ENCODE peak calls at places on chromosomes 12 and 14, in five cellular contexts. U is AG08395, L is D721Med, P is NCI-H1694, H is AG04450. D is an unnamed sample.

GRCh38 chr12:55721601-55722213 is 1.5 kb downstream of the RDH5 start:
- DNase-seq in U (no peak), L (no peak), P (no peak), H (no peak), D (no peak)

GRCh38 chr12:6592087-6592486 is 15.1 kb downstream of the CHD4 start:
- DNase-seq in U (no peak), L (no peak), P (no peak), H (no peak), D (no peak)

GRCh38 chr12:3445127-3445978 is 45.6 kb upstream of the PRMT8 start:
- DNase-seq in U (no peak), L (no peak), P (no peak), H (no peak), D (no peak)

GRCh38 chr12:111166779-111167540 is 201.9 kb downstream of the PHETA1 start:
- DNase-seq in U (no peak), L (no peak), P (peak; percentile 44), H (no peak), D (no peak)

GRCh38 chr12:7081037-7081436 is 11.2 kb downstream of the C1R start:
- DNase-seq in U (no peak), L (no peak), P (no peak), H (no peak), D (no peak)

GRCh38 chr12:78864483-78865296 is at the start of gene SYT1:
- DNase-seq in U (peak; percentile 84), L (peak; percentile 62), P (peak; percentile 92), H (peak; percentile 65), D (peak; percentile 91)

GRCh38 chr12:39476894-39477293 is 34.0 kb upstream of the KIF21A start:
- DNase-seq in U (no peak), L (no peak), P (no peak), H (no peak), D (no peak)

GRCh38 chr12:76519538-76519937 is 40.0 kb downstream of the OSBPL8 start:
- DNase-seq in U (no peak), L (no peak), P (no peak), H (no peak), D (no peak)

GRCh38 chr12:51971679-51972423 is 20.4 kb downstream of the ACVR1B start:
- DNase-seq in U (no peak), L (no peak), P (no peak), H (no peak), D (no peak)

GRCh38 chr12:51900323-51900889 is 6.9 kb upstream of the ACVRL1 start:
- DNase-seq in U (no peak), L (no peak), P (no peak), H (no peak), D (no peak)

GRCh38 chr12:83971781-83972180 is 940.8 kb downstream of the SLC6A15 start:
- DNase-seq in U (no peak), L (no peak), P (no peak), H (no peak), D (no peak)

GRCh38 chr14:71933026-71933587 is 878 bp downstream of the RGS6 start:
- DNase-seq in U (no peak), L (no peak), P (no peak), H (no peak), D (no peak)

GRCh38 chr14:99627510-99628381 is 17.2 kb upstream of the HHIPL1 start:
- DNase-seq in U (no peak), L (no peak), P (no peak), H (no peak), D (no peak)

GRCh38 chr12:6551496-6552139 is 4.2 kb downstream of the IFFO1 start:
- DNase-seq in U (peak; percentile 65), L (no peak), P (no peak), H (no peak), D (peak; percentile 77)

GRCh38 chr12:28459481-28459880 is 269.2 kb downstream of the CCDC91 start:
- DNase-seq in U (no peak), L (no peak), P (no peak), H (no peak), D (no peak)

GRCh38 chr14:104882325-104882973 is 17.4 kb downstream of the CEP170B start:
- DNase-seq in U (no peak), L (peak; percentile 79), P (no peak), H (no peak), D (no peak)

D was measured in hepatic stellate cell.